ENCODE peak calls at places on chromosomes 4 and X, in five cellular contexts. One of them, this sample, is unnamed.

GRCh38 chrX:29107231-29107630 is 520.0 kb downstream of the IL1RAPL1 start:
- DNase-seq in hippocampal formation: no peak
- DNase-seq in AG08395: no peak
- DNase-seq in A172: no peak
- DNase-seq in MG63: no peak
- DNase-seq in this sample: no peak

GRCh38 chr4:6028168-6028567 is 9.9 kb upstream of the C4orf50 start:
- DNase-seq in hippocampal formation: no peak
- DNase-seq in AG08395: no peak
- DNase-seq in A172: no peak
- DNase-seq in MG63: no peak
- DNase-seq in this sample: no peak

GRCh38 chrX:67674741-67675140 is 130.9 kb downstream of the AR start:
- DNase-seq in hippocampal formation: no peak
- DNase-seq in AG08395: no peak
- DNase-seq in A172: no peak
- DNase-seq in MG63: no peak
- DNase-seq in this sample: no peak

GRCh38 chrX:139795196-139795595 is 87.2 kb upstream of the MCF2 start:
- DNase-seq in hippocampal formation: no peak
- DNase-seq in AG08395: no peak
- DNase-seq in A172: no peak
- DNase-seq in MG63: no peak
- DNase-seq in this sample: no peak

GRCh38 chr4:125198916-125199315 is 115.8 kb upstream of the FAT4 start:
- DNase-seq in hippocampal formation: no peak
- DNase-seq in AG08395: peak; percentile 10
- DNase-seq in A172: peak; percentile 57
- DNase-seq in MG63: no peak
- DNase-seq in this sample: no peak

GRCh38 chrX:154051210-154051810 is 31.6 kb upstream of the IRAK1 start:
- DNase-seq in hippocampal formation: peak; percentile 37
- DNase-seq in AG08395: peak; percentile 50
- DNase-seq in A172: peak; percentile 49
- DNase-seq in MG63: peak; percentile 35
- DNase-seq in this sample: peak; percentile 59

GRCh38 chr4:159160242-159160641 is 57.4 kb downstream of the RAPGEF2 start:
- DNase-seq in hippocampal formation: no peak
- DNase-seq in AG08395: peak; percentile 29
- DNase-seq in A172: no peak
- DNase-seq in MG63: no peak
- DNase-seq in this sample: no peak

GRCh38 chr4:106062452-106062875 is 167.2 kb downstream of the NPNT start:
- DNase-seq in hippocampal formation: no peak
- DNase-seq in AG08395: peak; percentile 25
- DNase-seq in A172: peak; percentile 62
- DNase-seq in MG63: peak; percentile 4
- DNase-seq in this sample: no peak

GRCh38 chr4:74790652-74791051 is 3.7 kb downstream of the BTC start:
- DNase-seq in hippocampal formation: no peak
- DNase-seq in AG08395: no peak
- DNase-seq in A172: no peak
- DNase-seq in MG63: no peak
- DNase-seq in this sample: no peak

GRCh38 chr4:1837069-1837468 is 18.9 kb downstream of the LETM1 start:
- DNase-seq in hippocampal formation: no peak
- DNase-seq in AG08395: no peak
- DNase-seq in A172: no peak
- DNase-seq in MG63: no peak
- DNase-seq in this sample: no peak

GRCh38 chr4:65976287-65976686 is 306.0 kb upstream of the EPHA5 start:
- DNase-seq in hippocampal formation: no peak
- DNase-seq in AG08395: no peak
- DNase-seq in A172: no peak
- DNase-seq in MG63: no peak
- DNase-seq in this sample: no peak

GRCh38 chr4:5423670-5424069 is 284.7 kb downstream of the EVC2 start:
- DNase-seq in hippocampal formation: no peak
- DNase-seq in AG08395: no peak
- DNase-seq in A172: no peak
- DNase-seq in MG63: no peak
- DNase-seq in this sample: no peak

GRCh38 chr4:16206848-16207247 is 19.4 kb downstream of the TAPT1 start:
- DNase-seq in hippocampal formation: no peak
- DNase-seq in AG08395: peak; percentile 7
- DNase-seq in A172: no peak
- DNase-seq in MG63: no peak
- DNase-seq in this sample: no peak

GRCh38 chr4:87657525-87657924 is 7.4 kb downstream of the DMP1 start:
- DNase-seq in hippocampal formation: no peak
- DNase-seq in AG08395: no peak
- DNase-seq in A172: peak; percentile 70
- DNase-seq in MG63: no peak
- DNase-seq in this sample: no peak

GRCh38 chr4:174217273-174218126 is 66.0 kb downstream of the FBXO8 start:
- DNase-seq in hippocampal formation: no peak
- DNase-seq in AG08395: peak; percentile 69
- DNase-seq in A172: peak; percentile 8
- DNase-seq in MG63: peak; percentile 25
- DNase-seq in this sample: no peak

GRCh38 chr4:3371038-3371437 is 70.7 kb upstream of the HGFAC start:
- DNase-seq in hippocampal formation: no peak
- DNase-seq in AG08395: no peak
- DNase-seq in A172: no peak
- DNase-seq in MG63: peak; percentile 32
- DNase-seq in this sample: no peak

GRCh38 chrX:19040373-19040772 is 56.5 kb upstream of the PHKA2 start:
- DNase-seq in hippocampal formation: no peak
- DNase-seq in AG08395: no peak
- DNase-seq in A172: no peak
- DNase-seq in MG63: no peak
- DNase-seq in this sample: no peak

GRCh38 chrX:22541926-22542325 is 269.2 kb downstream of the CBLL2 start:
- DNase-seq in hippocampal formation: no peak
- DNase-seq in AG08395: no peak
- DNase-seq in A172: peak; percentile 5
- DNase-seq in MG63: no peak
- DNase-seq in this sample: no peak

GRCh38 chr4:8439914-8440490 is 521 bp downstream of the ACOX3 start:
- DNase-seq in hippocampal formation: no peak
- DNase-seq in AG08395: no peak
- DNase-seq in A172: no peak
- DNase-seq in MG63: no peak
- DNase-seq in this sample: no peak

GRCh38 chr4:57110635-57111546 is 706 bp upstream of the IGFBP7 start:
- DNase-seq in hippocampal formation: peak; percentile 41
- DNase-seq in AG08395: peak; percentile 61
- DNase-seq in A172: peak; percentile 61
- DNase-seq in MG63: peak; percentile 23
- DNase-seq in this sample: peak; percentile 14

GRCh38 chrX:67613366-67613765 is 69.5 kb downstream of the AR start:
- DNase-seq in hippocampal formation: no peak
- DNase-seq in AG08395: no peak
- DNase-seq in A172: no peak
- DNase-seq in MG63: no peak
- DNase-seq in this sample: no peak

GRCh38 chr4:125389713-125390112 is 75.0 kb downstream of the FAT4 start:
- DNase-seq in hippocampal formation: no peak
- DNase-seq in AG08395: peak; percentile 80
- DNase-seq in A172: peak; percentile 76
- DNase-seq in MG63: no peak
- DNase-seq in this sample: no peak

GRCh38 chrX:106170318-106170717 is 2.2 kb downstream of the PWWP3B start:
- DNase-seq in hippocampal formation: no peak
- DNase-seq in AG08395: peak; percentile 11
- DNase-seq in A172: no peak
- DNase-seq in MG63: no peak
- DNase-seq in this sample: no peak

GRCh38 chrX:154548028-154548316 is 552 bp downstream of the IKBKG start:
- DNase-seq in hippocampal formation: no peak
- DNase-seq in AG08395: no peak
- DNase-seq in A172: no peak
- DNase-seq in MG63: no peak
- DNase-seq in this sample: no peak

GRCh38 chr4:946517-947471 is 14.5 kb downstream of the TMEM175 start:
- DNase-seq in hippocampal formation: no peak
- DNase-seq in AG08395: no peak
- DNase-seq in A172: no peak
- DNase-seq in MG63: no peak
- DNase-seq in this sample: no peak

GRCh38 chrX:72100824-72101351 is 30.8 kb downstream of the RTL5 start:
- DNase-seq in hippocampal formation: no peak
- DNase-seq in AG08395: no peak
- DNase-seq in A172: no peak
- DNase-seq in MG63: no peak
- DNase-seq in this sample: no peak

GRCh38 chr4:118284169-118284568 is 68.6 kb downstream of the PRSS12 start:
- DNase-seq in hippocampal formation: no peak
- DNase-seq in AG08395: no peak
- DNase-seq in A172: no peak
- DNase-seq in MG63: no peak
- DNase-seq in this sample: no peak

GRCh38 chr4:76212301-76212700 is 1.3 kb downstream of the SCARB2 start:
- DNase-seq in hippocampal formation: no peak
- DNase-seq in AG08395: no peak
- DNase-seq in A172: no peak
- DNase-seq in MG63: no peak
- DNase-seq in this sample: no peak

GRCh38 chr4:166134285-166134684 is 261.2 kb downstream of the TLL1 start:
- DNase-seq in hippocampal formation: no peak
- DNase-seq in AG08395: no peak
- DNase-seq in A172: no peak
- DNase-seq in MG63: no peak
- DNase-seq in this sample: no peak

This sample was measured in endothelial cell.